ENCODE peak calls at places on chromosomes 11 and 22, in nine cellular contexts. One of them, this sample, is unnamed.

GRCh38 chr22:49953027-49953679 is 7.4 kb upstream of the PIM3 start:
- DNase-seq in amygdala: no peak
- DNase-seq in NCI-H2029: peak; percentile 16
- DNase-seq in left colon: no peak
- DNase-seq in effector memory CD8-positive, alpha-beta T cell: no peak
- DNase-seq in HFFc6: no peak
- DNase-seq in stimulated activated CD4-positive, alpha-beta T cell treated with anti-CD3 and anti-CD28 coated beads, Interleukin-15, amount 100 ng/mL, for 24 hours: no peak
- DNase-seq in stimulated activated CD8-positive, alpha-beta memory T cell treated with anti-CD3 and anti-CD28 coated beads, Interleukin-2, amount 100 ng/mL, for 48 hours: no peak
- DNase-seq in neural crest cell: no peak
- DNase-seq in this sample: no peak

GRCh38 chr22:42066133-42066761 is 4.4 kb downstream of the NAGA start:
- DNase-seq in NCI-H2029: no peak
- DNase-seq in stimulated activated CD4-positive, alpha-beta T cell treated with anti-CD3 and anti-CD28 coated beads, Interleukin-15, amount 100 ng/mL, for 24 hours: no peak
- DNase-seq in neural crest cell: no peak
- DNase-seq in HFFc6: no peak
- DNase-seq in left colon: no peak
- DNase-seq in effector memory CD8-positive, alpha-beta T cell: no peak
- DNase-seq in amygdala: no peak
- DNase-seq in stimulated activated CD8-positive, alpha-beta memory T cell treated with anti-CD3 and anti-CD28 coated beads, Interleukin-2, amount 100 ng/mL, for 48 hours: no peak
- DNase-seq in this sample: no peak

GRCh38 chr22:49104434-49104833 is 723.2 kb downstream of the BRD1 start:
- DNase-seq in stimulated activated CD4-positive, alpha-beta T cell treated with anti-CD3 and anti-CD28 coated beads, Interleukin-15, amount 100 ng/mL, for 24 hours: no peak
- DNase-seq in effector memory CD8-positive, alpha-beta T cell: no peak
- DNase-seq in left colon: no peak
- DNase-seq in stimulated activated CD8-positive, alpha-beta memory T cell treated with anti-CD3 and anti-CD28 coated beads, Interleukin-2, amount 100 ng/mL, for 48 hours: no peak
- DNase-seq in HFFc6: no peak
- DNase-seq in NCI-H2029: no peak
- DNase-seq in amygdala: no peak
- DNase-seq in neural crest cell: no peak
- DNase-seq in this sample: no peak

GRCh38 chr11:127056338-127056971 is 55.9 kb upstream of the KIRREL3 start:
- DNase-seq in left colon: no peak
- DNase-seq in NCI-H2029: peak; percentile 5
- DNase-seq in effector memory CD8-positive, alpha-beta T cell: no peak
- DNase-seq in HFFc6: peak; percentile 23
- DNase-seq in stimulated activated CD4-positive, alpha-beta T cell treated with anti-CD3 and anti-CD28 coated beads, Interleukin-15, amount 100 ng/mL, for 24 hours: no peak
- DNase-seq in amygdala: no peak
- DNase-seq in neural crest cell: no peak
- DNase-seq in stimulated activated CD8-positive, alpha-beta memory T cell treated with anti-CD3 and anti-CD28 coated beads, Interleukin-2, amount 100 ng/mL, for 48 hours: no peak
- DNase-seq in this sample: no peak

GRCh38 chr11:118572914-118573550 is 823 bp downstream of the ARCN1 start:
- DNase-seq in NCI-H2029: no peak
- DNase-seq in left colon: no peak
- DNase-seq in stimulated activated CD4-positive, alpha-beta T cell treated with anti-CD3 and anti-CD28 coated beads, Interleukin-15, amount 100 ng/mL, for 24 hours: peak; percentile 41
- DNase-seq in stimulated activated CD8-positive, alpha-beta memory T cell treated with anti-CD3 and anti-CD28 coated beads, Interleukin-2, amount 100 ng/mL, for 48 hours: no peak
- DNase-seq in HFFc6: peak; percentile 49
- DNase-seq in amygdala: no peak
- DNase-seq in neural crest cell: no peak
- DNase-seq in effector memory CD8-positive, alpha-beta T cell: peak; percentile 29
- DNase-seq in this sample: peak; percentile 33

GRCh38 chr22:35475545-35475944 is 65.1 kb upstream of the RASD2 start:
- DNase-seq in left colon: no peak
- DNase-seq in HFFc6: no peak
- DNase-seq in stimulated activated CD4-positive, alpha-beta T cell treated with anti-CD3 and anti-CD28 coated beads, Interleukin-15, amount 100 ng/mL, for 24 hours: no peak
- DNase-seq in neural crest cell: no peak
- DNase-seq in amygdala: no peak
- DNase-seq in NCI-H2029: no peak
- DNase-seq in effector memory CD8-positive, alpha-beta T cell: no peak
- DNase-seq in stimulated activated CD8-positive, alpha-beta memory T cell treated with anti-CD3 and anti-CD28 coated beads, Interleukin-2, amount 100 ng/mL, for 48 hours: no peak
- DNase-seq in this sample: no peak

GRCh38 chr11:96464695-96465307 is 75.0 kb downstream of the JRKL start:
- DNase-seq in stimulated activated CD8-positive, alpha-beta memory T cell treated with anti-CD3 and anti-CD28 coated beads, Interleukin-2, amount 100 ng/mL, for 48 hours: no peak
- DNase-seq in neural crest cell: no peak
- DNase-seq in amygdala: no peak
- DNase-seq in NCI-H2029: peak; percentile 61
- DNase-seq in left colon: no peak
- DNase-seq in effector memory CD8-positive, alpha-beta T cell: peak; percentile 2
- DNase-seq in HFFc6: peak; percentile 70
- DNase-seq in stimulated activated CD4-positive, alpha-beta T cell treated with anti-CD3 and anti-CD28 coated beads, Interleukin-15, amount 100 ng/mL, for 24 hours: no peak
- DNase-seq in this sample: peak; percentile 58

GRCh38 chr11:61919841-61920631 is 2.7 kb upstream of the RAB3IL1 start:
- DNase-seq in neural crest cell: no peak
- DNase-seq in effector memory CD8-positive, alpha-beta T cell: no peak
- DNase-seq in stimulated activated CD4-positive, alpha-beta T cell treated with anti-CD3 and anti-CD28 coated beads, Interleukin-15, amount 100 ng/mL, for 24 hours: no peak
- DNase-seq in stimulated activated CD8-positive, alpha-beta memory T cell treated with anti-CD3 and anti-CD28 coated beads, Interleukin-2, amount 100 ng/mL, for 48 hours: no peak
- DNase-seq in HFFc6: no peak
- DNase-seq in amygdala: no peak
- DNase-seq in left colon: no peak
- DNase-seq in NCI-H2029: no peak
- DNase-seq in this sample: peak; percentile 17

GRCh38 chr11:131511794-131512193 is 141.4 kb downstream of the NTM start:
- DNase-seq in left colon: no peak
- DNase-seq in stimulated activated CD4-positive, alpha-beta T cell treated with anti-CD3 and anti-CD28 coated beads, Interleukin-15, amount 100 ng/mL, for 24 hours: peak; percentile 6
- DNase-seq in effector memory CD8-positive, alpha-beta T cell: no peak
- DNase-seq in NCI-H2029: peak; percentile 36
- DNase-seq in amygdala: no peak
- DNase-seq in neural crest cell: peak; percentile 23
- DNase-seq in stimulated activated CD8-positive, alpha-beta memory T cell treated with anti-CD3 and anti-CD28 coated beads, Interleukin-2, amount 100 ng/mL, for 48 hours: no peak
- DNase-seq in HFFc6: no peak
- DNase-seq in this sample: peak; percentile 46

GRCh38 chr22:32858957-32859356 is 57.5 kb downstream of the TIMP3 start:
- DNase-seq in amygdala: no peak
- DNase-seq in effector memory CD8-positive, alpha-beta T cell: no peak
- DNase-seq in stimulated activated CD8-positive, alpha-beta memory T cell treated with anti-CD3 and anti-CD28 coated beads, Interleukin-2, amount 100 ng/mL, for 48 hours: no peak
- DNase-seq in stimulated activated CD4-positive, alpha-beta T cell treated with anti-CD3 and anti-CD28 coated beads, Interleukin-15, amount 100 ng/mL, for 24 hours: no peak
- DNase-seq in HFFc6: no peak
- DNase-seq in neural crest cell: no peak
- DNase-seq in left colon: no peak
- DNase-seq in NCI-H2029: no peak
- DNase-seq in this sample: no peak

GRCh38 chr11:115765803-115766239 is 261.6 kb upstream of the CADM1 start:
- DNase-seq in left colon: no peak
- DNase-seq in HFFc6: no peak
- DNase-seq in effector memory CD8-positive, alpha-beta T cell: no peak
- DNase-seq in stimulated activated CD4-positive, alpha-beta T cell treated with anti-CD3 and anti-CD28 coated beads, Interleukin-15, amount 100 ng/mL, for 24 hours: no peak
- DNase-seq in neural crest cell: no peak
- DNase-seq in amygdala: no peak
- DNase-seq in NCI-H2029: no peak
- DNase-seq in stimulated activated CD8-positive, alpha-beta memory T cell treated with anti-CD3 and anti-CD28 coated beads, Interleukin-2, amount 100 ng/mL, for 48 hours: no peak
- DNase-seq in this sample: no peak

GRCh38 chr11:12636871-12637410 is 37.3 kb upstream of the TEAD1 start:
- DNase-seq in left colon: no peak
- DNase-seq in NCI-H2029: no peak
- DNase-seq in HFFc6: no peak
- DNase-seq in stimulated activated CD4-positive, alpha-beta T cell treated with anti-CD3 and anti-CD28 coated beads, Interleukin-15, amount 100 ng/mL, for 24 hours: no peak
- DNase-seq in neural crest cell: no peak
- DNase-seq in effector memory CD8-positive, alpha-beta T cell: no peak
- DNase-seq in stimulated activated CD8-positive, alpha-beta memory T cell treated with anti-CD3 and anti-CD28 coated beads, Interleukin-2, amount 100 ng/mL, for 48 hours: no peak
- DNase-seq in amygdala: no peak
- DNase-seq in this sample: no peak

GRCh38 chr11:2725367-2726300 is 25.8 kb upstream of the KCNQ1OT1 start:
- DNase-seq in amygdala: no peak
- DNase-seq in NCI-H2029: no peak
- DNase-seq in stimulated activated CD4-positive, alpha-beta T cell treated with anti-CD3 and anti-CD28 coated beads, Interleukin-15, amount 100 ng/mL, for 24 hours: no peak
- DNase-seq in left colon: no peak
- DNase-seq in HFFc6: no peak
- DNase-seq in neural crest cell: no peak
- DNase-seq in stimulated activated CD8-positive, alpha-beta memory T cell treated with anti-CD3 and anti-CD28 coated beads, Interleukin-2, amount 100 ng/mL, for 48 hours: no peak
- DNase-seq in effector memory CD8-positive, alpha-beta T cell: no peak
- DNase-seq in this sample: no peak

GRCh38 chr11:8203980-8204379 is 35.2 kb upstream of the RIC3 start:
- DNase-seq in NCI-H2029: no peak
- DNase-seq in amygdala: no peak
- DNase-seq in stimulated activated CD8-positive, alpha-beta memory T cell treated with anti-CD3 and anti-CD28 coated beads, Interleukin-2, amount 100 ng/mL, for 48 hours: no peak
- DNase-seq in effector memory CD8-positive, alpha-beta T cell: no peak
- DNase-seq in stimulated activated CD4-positive, alpha-beta T cell treated with anti-CD3 and anti-CD28 coated beads, Interleukin-15, amount 100 ng/mL, for 24 hours: no peak
- DNase-seq in HFFc6: no peak
- DNase-seq in neural crest cell: no peak
- DNase-seq in left colon: no peak
- DNase-seq in this sample: no peak

GRCh38 chr11:46322759-46323158 is 24.5 kb upstream of the DGKZ start:
- DNase-seq in HFFc6: peak; percentile 29
- DNase-seq in neural crest cell: no peak
- DNase-seq in effector memory CD8-positive, alpha-beta T cell: no peak
- DNase-seq in amygdala: no peak
- DNase-seq in stimulated activated CD4-positive, alpha-beta T cell treated with anti-CD3 and anti-CD28 coated beads, Interleukin-15, amount 100 ng/mL, for 24 hours: peak; percentile 52
- DNase-seq in left colon: no peak
- DNase-seq in NCI-H2029: no peak
- DNase-seq in stimulated activated CD8-positive, alpha-beta memory T cell treated with anti-CD3 and anti-CD28 coated beads, Interleukin-2, amount 100 ng/mL, for 48 hours: no peak
- DNase-seq in this sample: no peak

GRCh38 chr11:115579181-115579825 is 75.1 kb upstream of the CADM1 start:
- DNase-seq in stimulated activated CD4-positive, alpha-beta T cell treated with anti-CD3 and anti-CD28 coated beads, Interleukin-15, amount 100 ng/mL, for 24 hours: no peak
- DNase-seq in stimulated activated CD8-positive, alpha-beta memory T cell treated with anti-CD3 and anti-CD28 coated beads, Interleukin-2, amount 100 ng/mL, for 48 hours: no peak
- DNase-seq in HFFc6: no peak
- DNase-seq in NCI-H2029: no peak
- DNase-seq in amygdala: no peak
- DNase-seq in effector memory CD8-positive, alpha-beta T cell: no peak
- DNase-seq in neural crest cell: no peak
- DNase-seq in left colon: no peak
- DNase-seq in this sample: no peak

GRCh38 chr11:59079089-59079488 is 7.0 kb upstream of the GLYATL1B start:
- DNase-seq in stimulated activated CD4-positive, alpha-beta T cell treated with anti-CD3 and anti-CD28 coated beads, Interleukin-15, amount 100 ng/mL, for 24 hours: no peak
- DNase-seq in effector memory CD8-positive, alpha-beta T cell: no peak
- DNase-seq in amygdala: no peak
- DNase-seq in HFFc6: no peak
- DNase-seq in NCI-H2029: no peak
- DNase-seq in stimulated activated CD8-positive, alpha-beta memory T cell treated with anti-CD3 and anti-CD28 coated beads, Interleukin-2, amount 100 ng/mL, for 48 hours: no peak
- DNase-seq in left colon: no peak
- DNase-seq in neural crest cell: no peak
- DNase-seq in this sample: no peak

GRCh38 chr11:2104524-2105440 is 34.4 kb downstream of the IGF2 start:
- DNase-seq in NCI-H2029: no peak
- DNase-seq in stimulated activated CD8-positive, alpha-beta memory T cell treated with anti-CD3 and anti-CD28 coated beads, Interleukin-2, amount 100 ng/mL, for 48 hours: no peak
- DNase-seq in left colon: peak; percentile 10
- DNase-seq in effector memory CD8-positive, alpha-beta T cell: no peak
- DNase-seq in neural crest cell: no peak
- DNase-seq in HFFc6: no peak
- DNase-seq in amygdala: no peak
- DNase-seq in stimulated activated CD4-positive, alpha-beta T cell treated with anti-CD3 and anti-CD28 coated beads, Interleukin-15, amount 100 ng/mL, for 24 hours: no peak
- DNase-seq in this sample: no peak

GRCh38 chr11:64923151-64923661 is 1.3 kb upstream of the PPP2R5B start:
- DNase-seq in left colon: no peak
- DNase-seq in stimulated activated CD8-positive, alpha-beta memory T cell treated with anti-CD3 and anti-CD28 coated beads, Interleukin-2, amount 100 ng/mL, for 48 hours: no peak
- DNase-seq in stimulated activated CD4-positive, alpha-beta T cell treated with anti-CD3 and anti-CD28 coated beads, Interleukin-15, amount 100 ng/mL, for 24 hours: no peak
- DNase-seq in amygdala: no peak
- DNase-seq in NCI-H2029: no peak
- DNase-seq in effector memory CD8-positive, alpha-beta T cell: no peak
- DNase-seq in HFFc6: no peak
- DNase-seq in neural crest cell: no peak
- DNase-seq in this sample: no peak

GRCh38 chr11:22459053-22459452 is 120.9 kb downstream of the SLC17A6 start:
- DNase-seq in amygdala: no peak
- DNase-seq in left colon: no peak
- DNase-seq in effector memory CD8-positive, alpha-beta T cell: no peak
- DNase-seq in HFFc6: no peak
- DNase-seq in neural crest cell: no peak
- DNase-seq in NCI-H2029: no peak
- DNase-seq in stimulated activated CD8-positive, alpha-beta memory T cell treated with anti-CD3 and anti-CD28 coated beads, Interleukin-2, amount 100 ng/mL, for 48 hours: no peak
- DNase-seq in stimulated activated CD4-positive, alpha-beta T cell treated with anti-CD3 and anti-CD28 coated beads, Interleukin-15, amount 100 ng/mL, for 24 hours: no peak
- DNase-seq in this sample: no peak

GRCh38 chr11:128696930-128697329 is 3.1 kb downstream of the FLI1 start:
- DNase-seq in effector memory CD8-positive, alpha-beta T cell: no peak
- DNase-seq in stimulated activated CD8-positive, alpha-beta memory T cell treated with anti-CD3 and anti-CD28 coated beads, Interleukin-2, amount 100 ng/mL, for 48 hours: no peak
- DNase-seq in stimulated activated CD4-positive, alpha-beta T cell treated with anti-CD3 and anti-CD28 coated beads, Interleukin-15, amount 100 ng/mL, for 24 hours: no peak
- DNase-seq in neural crest cell: no peak
- DNase-seq in amygdala: no peak
- DNase-seq in NCI-H2029: no peak
- DNase-seq in HFFc6: no peak
- DNase-seq in left colon: no peak
- DNase-seq in this sample: no peak

GRCh38 chr11:30452114-30452513 is 129.2 kb downstream of the ARL14EP start:
- DNase-seq in HFFc6: no peak
- DNase-seq in NCI-H2029: no peak
- DNase-seq in amygdala: no peak
- DNase-seq in left colon: no peak
- DNase-seq in neural crest cell: no peak
- DNase-seq in effector memory CD8-positive, alpha-beta T cell: no peak
- DNase-seq in stimulated activated CD8-positive, alpha-beta memory T cell treated with anti-CD3 and anti-CD28 coated beads, Interleukin-2, amount 100 ng/mL, for 48 hours: no peak
- DNase-seq in stimulated activated CD4-positive, alpha-beta T cell treated with anti-CD3 and anti-CD28 coated beads, Interleukin-15, amount 100 ng/mL, for 24 hours: no peak
- DNase-seq in this sample: no peak

GRCh38 chr11:82675838-82676237 is 57.8 kb downstream of the FAM181B start:
- DNase-seq in stimulated activated CD8-positive, alpha-beta memory T cell treated with anti-CD3 and anti-CD28 coated beads, Interleukin-2, amount 100 ng/mL, for 48 hours: no peak
- DNase-seq in NCI-H2029: no peak
- DNase-seq in effector memory CD8-positive, alpha-beta T cell: no peak
- DNase-seq in neural crest cell: no peak
- DNase-seq in amygdala: no peak
- DNase-seq in stimulated activated CD4-positive, alpha-beta T cell treated with anti-CD3 and anti-CD28 coated beads, Interleukin-15, amount 100 ng/mL, for 24 hours: no peak
- DNase-seq in HFFc6: no peak
- DNase-seq in left colon: no peak
- DNase-seq in this sample: no peak

GRCh38 chr22:30432096-30432495 is 6.5 kb downstream of the MTFP1 start:
- DNase-seq in NCI-H2029: no peak
- DNase-seq in amygdala: no peak
- DNase-seq in neural crest cell: no peak
- DNase-seq in effector memory CD8-positive, alpha-beta T cell: no peak
- DNase-seq in left colon: no peak
- DNase-seq in HFFc6: no peak
- DNase-seq in stimulated activated CD4-positive, alpha-beta T cell treated with anti-CD3 and anti-CD28 coated beads, Interleukin-15, amount 100 ng/mL, for 24 hours: no peak
- DNase-seq in stimulated activated CD8-positive, alpha-beta memory T cell treated with anti-CD3 and anti-CD28 coated beads, Interleukin-2, amount 100 ng/mL, for 48 hours: no peak
- DNase-seq in this sample: no peak

GRCh38 chr11:97570636-97571035 is 1180.8 kb downstream of the JRKL start:
- DNase-seq in HFFc6: no peak
- DNase-seq in effector memory CD8-positive, alpha-beta T cell: no peak
- DNase-seq in NCI-H2029: no peak
- DNase-seq in left colon: no peak
- DNase-seq in stimulated activated CD8-positive, alpha-beta memory T cell treated with anti-CD3 and anti-CD28 coated beads, Interleukin-2, amount 100 ng/mL, for 48 hours: no peak
- DNase-seq in amygdala: no peak
- DNase-seq in stimulated activated CD4-positive, alpha-beta T cell treated with anti-CD3 and anti-CD28 coated beads, Interleukin-15, amount 100 ng/mL, for 24 hours: no peak
- DNase-seq in neural crest cell: no peak
- DNase-seq in this sample: no peak

GRCh38 chr11:132126973-132127900 is 756.8 kb downstream of the NTM start:
- DNase-seq in amygdala: peak; percentile 46
- DNase-seq in NCI-H2029: peak; percentile 40
- DNase-seq in left colon: no peak
- DNase-seq in effector memory CD8-positive, alpha-beta T cell: no peak
- DNase-seq in HFFc6: peak; percentile 85
- DNase-seq in stimulated activated CD8-positive, alpha-beta memory T cell treated with anti-CD3 and anti-CD28 coated beads, Interleukin-2, amount 100 ng/mL, for 48 hours: no peak
- DNase-seq in stimulated activated CD4-positive, alpha-beta T cell treated with anti-CD3 and anti-CD28 coated beads, Interleukin-15, amount 100 ng/mL, for 24 hours: no peak
- DNase-seq in neural crest cell: peak; percentile 19
- DNase-seq in this sample: peak; percentile 49

GRCh38 chr11:62922653-62923371 is 1.6 kb upstream of the CHRM1 start:
- DNase-seq in left colon: no peak
- DNase-seq in effector memory CD8-positive, alpha-beta T cell: no peak
- DNase-seq in NCI-H2029: no peak
- DNase-seq in stimulated activated CD4-positive, alpha-beta T cell treated with anti-CD3 and anti-CD28 coated beads, Interleukin-15, amount 100 ng/mL, for 24 hours: peak; percentile 63
- DNase-seq in HFFc6: no peak
- DNase-seq in stimulated activated CD8-positive, alpha-beta memory T cell treated with anti-CD3 and anti-CD28 coated beads, Interleukin-2, amount 100 ng/mL, for 48 hours: peak; percentile 42
- DNase-seq in neural crest cell: peak; percentile 52
- DNase-seq in amygdala: no peak
- DNase-seq in this sample: peak; percentile 75

GRCh38 chr11:45400594-45400993 is 114.5 kb upstream of the SYT13 start:
- DNase-seq in stimulated activated CD4-positive, alpha-beta T cell treated with anti-CD3 and anti-CD28 coated beads, Interleukin-15, amount 100 ng/mL, for 24 hours: no peak
- DNase-seq in effector memory CD8-positive, alpha-beta T cell: no peak
- DNase-seq in HFFc6: peak; percentile 88
- DNase-seq in left colon: no peak
- DNase-seq in NCI-H2029: no peak
- DNase-seq in amygdala: no peak
- DNase-seq in neural crest cell: no peak
- DNase-seq in stimulated activated CD8-positive, alpha-beta memory T cell treated with anti-CD3 and anti-CD28 coated beads, Interleukin-2, amount 100 ng/mL, for 48 hours: no peak
- DNase-seq in this sample: no peak

GRCh38 chr11:128776434-128777284 is 82.8 kb downstream of the FLI1 start:
- DNase-seq in NCI-H2029: no peak
- DNase-seq in left colon: no peak
- DNase-seq in amygdala: no peak
- DNase-seq in HFFc6: no peak
- DNase-seq in effector memory CD8-positive, alpha-beta T cell: peak; percentile 37
- DNase-seq in stimulated activated CD8-positive, alpha-beta memory T cell treated with anti-CD3 and anti-CD28 coated beads, Interleukin-2, amount 100 ng/mL, for 48 hours: no peak
- DNase-seq in neural crest cell: peak; percentile 70
- DNase-seq in stimulated activated CD4-positive, alpha-beta T cell treated with anti-CD3 and anti-CD28 coated beads, Interleukin-15, amount 100 ng/mL, for 24 hours: peak; percentile 54
- DNase-seq in this sample: peak; percentile 65

GRCh38 chr11:32713496-32713895 is 81.0 kb downstream of the CCDC73 start:
- DNase-seq in amygdala: no peak
- DNase-seq in neural crest cell: no peak
- DNase-seq in HFFc6: no peak
- DNase-seq in effector memory CD8-positive, alpha-beta T cell: no peak
- DNase-seq in stimulated activated CD4-positive, alpha-beta T cell treated with anti-CD3 and anti-CD28 coated beads, Interleukin-15, amount 100 ng/mL, for 24 hours: no peak
- DNase-seq in stimulated activated CD8-positive, alpha-beta memory T cell treated with anti-CD3 and anti-CD28 coated beads, Interleukin-2, amount 100 ng/mL, for 48 hours: no peak
- DNase-seq in NCI-H2029: no peak
- DNase-seq in left colon: no peak
- DNase-seq in this sample: peak; percentile 18

GRCh38 chr22:40719599-40719998 is 40.3 kb downstream of the MCHR1 start:
- DNase-seq in amygdala: no peak
- DNase-seq in left colon: no peak
- DNase-seq in NCI-H2029: no peak
- DNase-seq in stimulated activated CD4-positive, alpha-beta T cell treated with anti-CD3 and anti-CD28 coated beads, Interleukin-15, amount 100 ng/mL, for 24 hours: no peak
- DNase-seq in neural crest cell: no peak
- DNase-seq in effector memory CD8-positive, alpha-beta T cell: no peak
- DNase-seq in HFFc6: no peak
- DNase-seq in stimulated activated CD8-positive, alpha-beta memory T cell treated with anti-CD3 and anti-CD28 coated beads, Interleukin-2, amount 100 ng/mL, for 48 hours: no peak
- DNase-seq in this sample: no peak

This sample was measured in GM13977.